ENCODE peak calls at places on chromosomes 12 and 14, in eight cellular contexts. V, J, E, L, F, U, H and Q are unnamed samples.
A peak's percentile ranks its signal among the peaks of the same experiment; 100 is the strongest.

GRCh38 chr12:119227292-119227691 is 48.6 kb downstream of the HSPB8 start:
- DNase-seq in V (no peak), J (no peak), E (no peak), L (no peak), F (peak; percentile 51), U (no peak), H (no peak), Q (no peak)

GRCh38 chr12:96198970-96199369 is 4.8 kb downstream of the ELK3 start:
- DNase-seq in V (peak; percentile 68), J (no peak), E (no peak), L (no peak), F (peak; percentile 94), U (peak; percentile 95), H (no peak), Q (peak; percentile 83)

GRCh38 chr14:103732868-103733626 is 17.4 kb downstream of the ZFYVE21 start:
- DNase-seq in V (no peak), J (no peak), E (no peak), L (peak; percentile 26), F (no peak), U (no peak), H (no peak), Q (no peak)

GRCh38 chr14:99574099-99574880 is 29.7 kb downstream of the CCDC85C start:
- DNase-seq in V (no peak), J (no peak), E (no peak), L (no peak), F (peak; percentile 74), U (peak; percentile 66), H (peak; percentile 60), Q (peak; percentile 68)

GRCh38 chr12:101501410-101502045 is 26.4 kb downstream of the SPIC start:
- DNase-seq in V (no peak), J (no peak), E (no peak), L (no peak), F (peak; percentile 40), U (no peak), H (no peak), Q (no peak)

GRCh38 chr14:37599527-37600368 is 4.3 kb downstream of the TTC6 start:
- DNase-seq in V (no peak), J (no peak), E (no peak), L (no peak), F (peak; percentile 63), U (no peak), H (no peak), Q (peak; percentile 12)

GRCh38 chr14:60315181-60315580 is 66.2 kb downstream of the PPM1A start:
- DNase-seq in V (no peak), J (no peak), E (no peak), L (no peak), F (no peak), U (no peak), H (no peak), Q (no peak)

GRCh38 chr12:128385736-128386135 is 118.8 kb downstream of the TMEM132C start:
- DNase-seq in V (no peak), J (no peak), E (no peak), L (no peak), F (no peak), U (no peak), H (no peak), Q (no peak)

GRCh38 chr12:122051231-122051876 is 27.2 kb upstream of the MLXIP start:
- DNase-seq in V (peak; percentile 39), J (no peak), E (no peak), L (no peak), F (no peak), U (no peak), H (no peak), Q (no peak)

GRCh38 chr14:75293920-75294648 is 15.5 kb downstream of the FOS start:
- DNase-seq in V (peak; percentile 96), J (peak; percentile 94), E (peak; percentile 94), L (peak; percentile 96), F (peak; percentile 97), U (peak; percentile 96), H (peak; percentile 100), Q (peak; percentile 95)

GRCh38 chr14:75604979-75605825 is 26.8 kb downstream of the FLVCR2 start:
- DNase-seq in V (peak; percentile 92), J (no peak), E (no peak), L (no peak), F (no peak), U (no peak), H (peak; percentile 32), Q (no peak)

GRCh38 chr12:108911915-108912314 is 32.0 kb downstream of the DAO start:
- DNase-seq in V (no peak), J (no peak), E (no peak), L (no peak), F (peak; percentile 88), U (no peak), H (peak; percentile 88), Q (no peak)

GRCh38 chr12:122990561-122990960 is 10.1 kb downstream of the ARL6IP4 start:
- DNase-seq in V (no peak), J (no peak), E (no peak), L (no peak), F (no peak), U (no peak), H (no peak), Q (no peak)

GRCh38 chr12:97982684-97983083 is 520.1 kb downstream of the RMST start:
- DNase-seq in V (no peak), J (no peak), E (no peak), L (no peak), F (no peak), U (no peak), H (no peak), Q (no peak)

GRCh38 chr14:24398943-24399801 is at the start of gene NYNRIN:
- DNase-seq in V (peak; percentile 58), J (peak; percentile 32), E (peak; percentile 13), L (no peak), F (no peak), U (no peak), H (peak; percentile 29), Q (peak; percentile 17)